ENCODE peak calls at places on chromosomes 11 and 22, in four cellular contexts. V is C1 segment of cervical spinal cord; X is nucleus accumbens; T is stimulated activated CD4-positive, alpha-beta T cell treated with anti-CD3 and anti-CD28 coated beads, TNF-alpha, amount 100 ng/mL, for 4 hours. O is an unnamed sample.

GRCh38 chr22:36760716-36761115 is 15.2 kb downstream of the IFT27 start:
- DNase-seq in V (no peak), X (no peak), T (no peak), O (no peak)

GRCh38 chr22:16953206-16954059 is 54.6 kb downstream of the GAB4 start:
- DNase-seq in V (no peak), X (no peak), T (no peak), O (no peak)

GRCh38 chr11:112157274-112157766 is 6.6 kb downstream of the IL18 start:
- DNase-seq in V (no peak), X (no peak), T (no peak), O (peak; percentile 88)

GRCh38 chr11:88175707-88176066 is 444 bp upstream of the RAB38 start:
- DNase-seq in V (no peak), X (no peak), T (no peak), O (no peak)

GRCh38 chr11:75164318-75164827 is 13.5 kb downstream of the SLCO2B1 start:
- DNase-seq in V (no peak), X (no peak), T (no peak), O (no peak)

GRCh38 chr22:44159811-44160210 is 20.9 kb upstream of the PARVG start:
- DNase-seq in V (no peak), X (no peak), T (no peak), O (no peak)

GRCh38 chr11:116065519-116065918 is 561.3 kb upstream of the CADM1 start:
- DNase-seq in V (no peak), X (no peak), T (no peak), O (no peak)

GRCh38 chr11:122724520-122724919 is 69.0 kb downstream of the UBASH3B start:
- DNase-seq in V (no peak), X (no peak), T (no peak), O (no peak)

GRCh38 chr11:104127828-104128227 is 36.1 kb downstream of the PDGFD start:
- DNase-seq in V (no peak), X (no peak), T (no peak), O (no peak)

GRCh38 chr11:27416568-27417176 is 53.7 kb upstream of the CCDC34 start:
- DNase-seq in V (no peak), X (no peak), T (no peak), O (no peak)

GRCh38 chr11:12667646-12668045 is 6.6 kb upstream of the TEAD1 start:
- DNase-seq in V (no peak), X (no peak), T (no peak), O (no peak)

GRCh38 chr22:27581688-27582087 is 219.9 kb downstream of the MN1 start:
- DNase-seq in V (peak; percentile 3), X (peak; percentile 28), T (no peak), O (no peak)

GRCh38 chr11:68999093-68999747 is 13.8 kb downstream of the MRGPRF start:
- DNase-seq in V (no peak), X (no peak), T (no peak), O (no peak)

GRCh38 chr22:41405588-41405987 is 23.8 kb downstream of the TEF start:
- DNase-seq in V (no peak), X (no peak), T (no peak), O (no peak)

GRCh38 chr11:2077061-2077802 is 62.0 kb downstream of the IGF2 start:
- DNase-seq in V (no peak), X (no peak), T (peak; percentile 21), O (no peak)

GRCh38 chr11:12123799-12124198 is 13.4 kb downstream of the MICAL2 start:
- DNase-seq in V (no peak), X (no peak), T (no peak), O (no peak)

GRCh38 chr22:49929553-49929979 is 11.1 kb downstream of the CRELD2 start:
- DNase-seq in V (no peak), X (peak; percentile 53), T (peak; percentile 68), O (peak; percentile 66)

GRCh38 chr22:47000888-47001287 is 238.4 kb downstream of the TBC1D22A start:
- DNase-seq in V (no peak), X (no peak), T (no peak), O (no peak)

GRCh38 chr11:93143800-93144199 is 54.0 kb downstream of the SLC36A4 start:
- DNase-seq in V (no peak), X (no peak), T (no peak), O (no peak)

O was measured in NB4.